ENCODE peak calls at places on chromosomes 1 and 21, in seven cellular contexts. One of them, this sample, is unnamed.

GRCh38 chr1:38489844-38490270 is 369.7 kb downstream of the RRAGC start:
- DNase-seq in K562: peak; percentile 87
- DNase-seq in heart left ventricle: no peak
- DNase-seq in activated B cell treated with CpG ODN at 0.5 μM for 24 hours: no peak
- DNase-seq in thoracic aorta: no peak
- DNase-seq in ascending aorta: no peak
- DNase-seq in brain microvascular endothelial cell: no peak
- DNase-seq in this sample: peak; percentile 18

GRCh38 chr1:153793973-153794615 is 18.9 kb downstream of the SLC27A3 start:
- DNase-seq in K562: no peak
- DNase-seq in heart left ventricle: no peak
- DNase-seq in activated B cell treated with CpG ODN at 0.5 μM for 24 hours: no peak
- DNase-seq in thoracic aorta: no peak
- DNase-seq in ascending aorta: no peak
- DNase-seq in brain microvascular endothelial cell: no peak
- DNase-seq in this sample: no peak

GRCh38 chr1:29195875-29196274 is 14.2 kb upstream of the SRSF4 start:
- DNase-seq in K562: no peak
- DNase-seq in heart left ventricle: no peak
- DNase-seq in activated B cell treated with CpG ODN at 0.5 μM for 24 hours: no peak
- DNase-seq in thoracic aorta: no peak
- DNase-seq in ascending aorta: no peak
- DNase-seq in brain microvascular endothelial cell: no peak
- DNase-seq in this sample: no peak

GRCh38 chr1:233625510-233625981 is 11.6 kb downstream of the KCNK1 start:
- DNase-seq in K562: peak; percentile 56
- DNase-seq in heart left ventricle: no peak
- DNase-seq in activated B cell treated with CpG ODN at 0.5 μM for 24 hours: no peak
- DNase-seq in thoracic aorta: no peak
- DNase-seq in ascending aorta: no peak
- DNase-seq in brain microvascular endothelial cell: no peak
- DNase-seq in this sample: no peak

GRCh38 chr1:156476501-156477298 is 23.9 kb downstream of the MEF2D start:
- DNase-seq in K562: no peak
- DNase-seq in heart left ventricle: peak; percentile 78
- DNase-seq in activated B cell treated with CpG ODN at 0.5 μM for 24 hours: no peak
- DNase-seq in thoracic aorta: no peak
- DNase-seq in ascending aorta: no peak
- DNase-seq in brain microvascular endothelial cell: peak; percentile 75
- DNase-seq in this sample: no peak

GRCh38 chr1:90926971-90927370 is 94.9 kb downstream of the ZNF644 start:
- DNase-seq in K562: no peak
- DNase-seq in heart left ventricle: no peak
- DNase-seq in activated B cell treated with CpG ODN at 0.5 μM for 24 hours: no peak
- DNase-seq in thoracic aorta: no peak
- DNase-seq in ascending aorta: no peak
- DNase-seq in brain microvascular endothelial cell: no peak
- DNase-seq in this sample: no peak

GRCh38 chr21:41185802-41186201 is 17.8 kb downstream of the BACE2 start:
- DNase-seq in K562: no peak
- DNase-seq in heart left ventricle: no peak
- DNase-seq in activated B cell treated with CpG ODN at 0.5 μM for 24 hours: no peak
- DNase-seq in thoracic aorta: no peak
- DNase-seq in ascending aorta: no peak
- DNase-seq in brain microvascular endothelial cell: no peak
- DNase-seq in this sample: no peak

GRCh38 chr21:29448766-29449165 is 150.0 kb downstream of the BACH1 start:
- DNase-seq in K562: no peak
- DNase-seq in heart left ventricle: no peak
- DNase-seq in activated B cell treated with CpG ODN at 0.5 μM for 24 hours: no peak
- DNase-seq in thoracic aorta: no peak
- DNase-seq in ascending aorta: no peak
- DNase-seq in brain microvascular endothelial cell: no peak
- DNase-seq in this sample: no peak

GRCh38 chr1:165444897-165445370 is at the start of gene RXRG:
- DNase-seq in K562: no peak
- DNase-seq in heart left ventricle: peak; percentile 52
- DNase-seq in activated B cell treated with CpG ODN at 0.5 μM for 24 hours: no peak
- DNase-seq in thoracic aorta: no peak
- DNase-seq in ascending aorta: no peak
- DNase-seq in brain microvascular endothelial cell: no peak
- DNase-seq in this sample: no peak

GRCh38 chr1:218460367-218460766 is 115.2 kb downstream of the TGFB2 start:
- DNase-seq in K562: no peak
- DNase-seq in heart left ventricle: peak; percentile 22
- DNase-seq in activated B cell treated with CpG ODN at 0.5 μM for 24 hours: no peak
- DNase-seq in thoracic aorta: peak; percentile 15
- DNase-seq in ascending aorta: peak; percentile 72
- DNase-seq in brain microvascular endothelial cell: peak; percentile 77
- DNase-seq in this sample: no peak

GRCh38 chr1:165328136-165328535 is 28.4 kb downstream of the LMX1A start:
- DNase-seq in K562: no peak
- DNase-seq in heart left ventricle: no peak
- DNase-seq in activated B cell treated with CpG ODN at 0.5 μM for 24 hours: no peak
- DNase-seq in thoracic aorta: no peak
- DNase-seq in ascending aorta: no peak
- DNase-seq in brain microvascular endothelial cell: no peak
- DNase-seq in this sample: no peak

GRCh38 chr1:209513226-209513625 is 70.3 kb upstream of the CAMK1G start:
- DNase-seq in K562: peak; percentile 32
- DNase-seq in heart left ventricle: no peak
- DNase-seq in activated B cell treated with CpG ODN at 0.5 μM for 24 hours: no peak
- DNase-seq in thoracic aorta: no peak
- DNase-seq in ascending aorta: no peak
- DNase-seq in brain microvascular endothelial cell: peak; percentile 36
- DNase-seq in this sample: no peak

GRCh38 chr1:32709075-32709474 is 6.5 kb upstream of the SYNC start:
- DNase-seq in K562: no peak
- DNase-seq in heart left ventricle: no peak
- DNase-seq in activated B cell treated with CpG ODN at 0.5 μM for 24 hours: no peak
- DNase-seq in thoracic aorta: no peak
- DNase-seq in ascending aorta: no peak
- DNase-seq in brain microvascular endothelial cell: no peak
- DNase-seq in this sample: no peak
- TF ChIP-seq CTCF in K562: no peak
- TF ChIP-seq CTCF in heart left ventricle: no peak
- TF ChIP-seq CTCF in activated B cell treated with CpG ODN at 0.5 μM for 24 hours: no peak
- TF ChIP-seq CTCF in thoracic aorta: no peak
- TF ChIP-seq CTCF in ascending aorta: no peak
- TF ChIP-seq CTCF in brain microvascular endothelial cell: no peak
- TF ChIP-seq CTCF in this sample: no peak

GRCh38 chr1:53321366-53321765 is 6.5 kb downstream of the LRP8 start:
- DNase-seq in K562: no peak
- DNase-seq in heart left ventricle: no peak
- DNase-seq in activated B cell treated with CpG ODN at 0.5 μM for 24 hours: peak; percentile 24
- DNase-seq in thoracic aorta: no peak
- DNase-seq in ascending aorta: no peak
- DNase-seq in brain microvascular endothelial cell: no peak
- DNase-seq in this sample: no peak
- TF ChIP-seq CTCF in K562: peak; percentile 38
- TF ChIP-seq CTCF in heart left ventricle: no peak
- TF ChIP-seq CTCF in activated B cell treated with CpG ODN at 0.5 μM for 24 hours: no peak
- TF ChIP-seq CTCF in thoracic aorta: no peak
- TF ChIP-seq CTCF in ascending aorta: no peak
- TF ChIP-seq CTCF in brain microvascular endothelial cell: peak; percentile 60
- TF ChIP-seq CTCF in this sample: no peak

GRCh38 chr1:200131551-200132125 is 104.1 kb downstream of the NR5A2 start:
- DNase-seq in K562: no peak
- DNase-seq in heart left ventricle: no peak
- DNase-seq in activated B cell treated with CpG ODN at 0.5 μM for 24 hours: no peak
- DNase-seq in thoracic aorta: no peak
- DNase-seq in ascending aorta: no peak
- DNase-seq in brain microvascular endothelial cell: peak; percentile 34
- DNase-seq in this sample: no peak
- TF ChIP-seq CTCF in K562: no peak
- TF ChIP-seq CTCF in heart left ventricle: no peak
- TF ChIP-seq CTCF in activated B cell treated with CpG ODN at 0.5 μM for 24 hours: no peak
- TF ChIP-seq CTCF in thoracic aorta: no peak
- TF ChIP-seq CTCF in ascending aorta: no peak
- TF ChIP-seq CTCF in brain microvascular endothelial cell: peak; percentile 36
- TF ChIP-seq CTCF in this sample: no peak

DNA sequence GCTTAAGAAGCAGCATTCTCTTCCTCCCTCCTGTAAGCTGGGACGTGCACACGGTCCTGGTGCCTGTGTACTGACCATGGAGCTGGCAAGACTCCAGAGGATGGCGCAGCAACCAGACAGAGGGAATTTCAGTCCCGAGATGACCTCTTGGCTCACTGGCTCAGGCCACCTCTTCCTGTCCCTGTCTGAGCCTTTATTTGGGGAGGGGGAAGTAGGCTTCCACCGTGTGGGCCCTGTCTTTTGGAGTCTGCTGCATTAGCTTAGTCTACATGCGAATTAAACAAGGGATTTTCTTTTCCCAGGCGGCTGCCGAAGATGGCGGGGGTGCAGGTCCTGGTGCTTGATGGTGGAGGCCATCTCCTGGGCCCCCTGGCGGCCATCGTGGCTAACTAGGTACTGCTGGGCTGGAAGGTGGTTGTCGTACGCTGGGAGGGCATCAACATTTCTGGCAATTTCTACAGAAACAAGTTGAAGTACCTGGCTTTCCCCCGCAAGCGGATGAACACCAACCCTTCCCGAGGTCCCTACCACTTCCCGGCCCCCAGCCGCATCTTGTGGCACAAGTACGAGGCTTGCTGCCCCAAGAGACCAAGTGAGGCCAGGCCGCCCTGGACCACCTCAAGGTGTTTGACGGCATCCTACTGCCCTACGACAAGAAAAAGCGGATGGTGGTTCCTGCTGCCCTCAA is 10.2 kb downstream of the IL24 start:
- DNase-seq in K562: peak; percentile 80
- DNase-seq in heart left ventricle: peak; percentile 53
- DNase-seq in activated B cell treated with CpG ODN at 0.5 μM for 24 hours: no peak
- DNase-seq in thoracic aorta: no peak
- DNase-seq in ascending aorta: peak; percentile 58
- DNase-seq in brain microvascular endothelial cell: no peak
- DNase-seq in this sample: no peak
- TF ChIP-seq CTCF in K562: peak; percentile 87
- TF ChIP-seq CTCF in heart left ventricle: no peak
- TF ChIP-seq CTCF in activated B cell treated with CpG ODN at 0.5 μM for 24 hours: no peak
- TF ChIP-seq CTCF in thoracic aorta: no peak
- TF ChIP-seq CTCF in ascending aorta: no peak
- TF ChIP-seq CTCF in brain microvascular endothelial cell: peak; percentile 50
- TF ChIP-seq CTCF in this sample: no peak

GRCh38 chr1:163071381-163072255 is 2.5 kb downstream of the RGS4 start:
- DNase-seq in K562: peak; percentile 61
- DNase-seq in heart left ventricle: peak; percentile 41
- DNase-seq in activated B cell treated with CpG ODN at 0.5 μM for 24 hours: no peak
- DNase-seq in thoracic aorta: peak; percentile 36
- DNase-seq in ascending aorta: peak; percentile 86
- DNase-seq in brain microvascular endothelial cell: peak; percentile 88
- DNase-seq in this sample: no peak

GRCh38 chr1:163066686-163067085 is 2.5 kb upstream of the RGS4 start:
- DNase-seq in K562: no peak
- DNase-seq in heart left ventricle: no peak
- DNase-seq in activated B cell treated with CpG ODN at 0.5 μM for 24 hours: no peak
- DNase-seq in thoracic aorta: no peak
- DNase-seq in ascending aorta: no peak
- DNase-seq in brain microvascular endothelial cell: no peak
- DNase-seq in this sample: no peak

GRCh38 chr1:163068716-163069115 is 445 bp upstream of the RGS4 start:
- DNase-seq in K562: no peak
- DNase-seq in heart left ventricle: no peak
- DNase-seq in activated B cell treated with CpG ODN at 0.5 μM for 24 hours: no peak
- DNase-seq in thoracic aorta: no peak
- DNase-seq in ascending aorta: peak; percentile 66
- DNase-seq in brain microvascular endothelial cell: no peak
- DNase-seq in this sample: no peak

GRCh38 chr1:163069655-163070277 is 605 bp downstream of the RGS4 start:
- DNase-seq in K562: no peak
- DNase-seq in heart left ventricle: no peak
- DNase-seq in activated B cell treated with CpG ODN at 0.5 μM for 24 hours: no peak
- DNase-seq in thoracic aorta: no peak
- DNase-seq in ascending aorta: no peak
- DNase-seq in brain microvascular endothelial cell: no peak
- DNase-seq in this sample: no peak

GRCh38 chr1:163069142-163069541 is at the start of gene RGS4:
- DNase-seq in K562: peak; percentile 8
- DNase-seq in heart left ventricle: peak; percentile 55
- DNase-seq in activated B cell treated with CpG ODN at 0.5 μM for 24 hours: no peak
- DNase-seq in thoracic aorta: peak; percentile 12
- DNase-seq in ascending aorta: peak; percentile 76
- DNase-seq in brain microvascular endothelial cell: peak; percentile 98
- DNase-seq in this sample: no peak
- TF ChIP-seq CTCF in K562: peak; percentile 6
- TF ChIP-seq CTCF in heart left ventricle: no peak
- TF ChIP-seq CTCF in activated B cell treated with CpG ODN at 0.5 μM for 24 hours: no peak
- TF ChIP-seq CTCF in thoracic aorta: peak; percentile 46
- TF ChIP-seq CTCF in ascending aorta: no peak
- TF ChIP-seq CTCF in brain microvascular endothelial cell: peak; percentile 76
- TF ChIP-seq CTCF in this sample: no peak

DNA sequence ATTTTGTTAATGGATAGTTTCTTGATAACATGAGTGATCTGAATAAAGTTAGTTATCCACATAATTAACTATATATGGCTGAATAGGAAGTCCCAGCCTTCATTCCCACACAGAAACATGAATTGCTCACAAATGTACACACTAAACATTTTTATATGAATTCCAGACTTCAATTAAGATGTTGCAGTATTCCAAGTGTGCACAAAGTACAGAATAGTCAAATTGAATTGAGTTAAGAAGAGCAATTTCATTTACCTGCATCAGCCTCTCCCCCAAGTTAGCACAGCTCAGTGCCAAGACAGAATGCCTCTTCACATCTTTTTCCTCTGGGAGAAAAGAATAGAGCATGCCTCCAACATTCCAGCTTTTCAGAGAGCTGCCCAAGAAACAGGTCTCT is 207.0 kb upstream of the SAMSN1 start:
- DNase-seq in K562: no peak
- DNase-seq in heart left ventricle: no peak
- DNase-seq in activated B cell treated with CpG ODN at 0.5 μM for 24 hours: no peak
- DNase-seq in thoracic aorta: no peak
- DNase-seq in ascending aorta: no peak
- DNase-seq in brain microvascular endothelial cell: no peak
- DNase-seq in this sample: no peak
- TF ChIP-seq CTCF in K562: no peak
- TF ChIP-seq CTCF in heart left ventricle: no peak
- TF ChIP-seq CTCF in activated B cell treated with CpG ODN at 0.5 μM for 24 hours: no peak
- TF ChIP-seq CTCF in thoracic aorta: no peak
- TF ChIP-seq CTCF in ascending aorta: no peak
- TF ChIP-seq CTCF in brain microvascular endothelial cell: no peak
- TF ChIP-seq CTCF in this sample: no peak

DNA sequence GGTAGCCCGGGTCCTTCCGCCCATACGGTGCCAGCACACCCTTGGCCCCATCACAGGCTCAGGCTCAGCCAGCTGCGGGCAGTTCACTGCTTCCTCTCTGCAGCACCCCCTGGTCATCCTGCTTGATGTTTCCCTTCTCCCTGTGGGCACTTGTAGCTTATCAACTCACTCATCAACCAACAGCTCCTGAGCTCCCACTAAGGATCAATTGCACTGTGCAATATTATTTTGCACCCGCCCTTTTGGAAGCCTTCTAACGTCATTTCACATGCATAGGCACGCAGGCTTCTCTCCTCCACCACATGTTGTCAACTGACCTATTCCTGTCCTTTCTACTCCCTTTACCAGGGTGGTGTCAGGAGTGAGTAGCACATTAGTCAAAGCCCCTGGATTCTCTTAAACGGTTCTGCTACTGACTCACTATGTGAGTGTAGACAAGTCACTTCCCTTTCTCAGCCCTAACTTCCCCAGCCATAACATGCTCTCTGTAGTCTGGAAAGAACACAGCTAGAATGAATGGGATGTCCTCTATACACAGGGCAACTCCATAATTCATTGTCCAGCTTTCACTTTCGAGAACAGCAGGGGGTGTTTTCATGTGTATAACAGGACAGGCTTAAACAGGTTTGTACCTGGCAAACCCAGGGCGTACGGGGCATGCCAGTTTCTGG is 47.1 kb upstream of the IRF2BP2 start:
- DNase-seq in K562: no peak
- DNase-seq in heart left ventricle: no peak
- DNase-seq in activated B cell treated with CpG ODN at 0.5 μM for 24 hours: no peak
- DNase-seq in thoracic aorta: no peak
- DNase-seq in ascending aorta: no peak
- DNase-seq in brain microvascular endothelial cell: peak; percentile 99
- DNase-seq in this sample: no peak
- TF ChIP-seq CTCF in K562: no peak
- TF ChIP-seq CTCF in heart left ventricle: no peak
- TF ChIP-seq CTCF in activated B cell treated with CpG ODN at 0.5 μM for 24 hours: no peak
- TF ChIP-seq CTCF in thoracic aorta: no peak
- TF ChIP-seq CTCF in ascending aorta: no peak
- TF ChIP-seq CTCF in brain microvascular endothelial cell: peak; percentile 17
- TF ChIP-seq CTCF in this sample: no peak

This sample was measured in natural killer cell.